ENCODE peak calls at places on chromosomes 5 and 9, in five cellular contexts. One of them, this sample, is unnamed. For H3K4me1, the result is how much of the 10 kb centered on the place peaks cover.

GRCh38 chr9:93171261-93171660 is 12.7 kb upstream of the WNK2 start:
- DNase-seq in GM12878: no peak
- DNase-seq in HepG2: no peak
- DNase-seq in K562: peak
- DNase-seq in H1: no peak
- DNase-seq in this sample: no peak

GRCh38 chr5:61817472-61818326 is 485.6 kb downstream of the ZSWIM6 start:
- DNase-seq in GM12878: no peak
- DNase-seq in HepG2: peak
- DNase-seq in K562: peak
- DNase-seq in H1: no peak
- DNase-seq in this sample: peak

GRCh38 chr9:38423939-38424843 is at the start of gene IGFBPL1:
- DNase-seq in GM12878: no peak
- DNase-seq in HepG2: no peak
- DNase-seq in K562: no peak
- DNase-seq in H1: peak
- DNase-seq in this sample: peak

GRCh38 chr9:32545884-32546283 is 6.2 kb upstream of the SMIM27 start:
- DNase-seq in GM12878: no peak
- DNase-seq in HepG2: no peak
- DNase-seq in K562: no peak
- DNase-seq in H1: no peak
- DNase-seq in this sample: no peak

GRCh38 chr9:79616013-79616412 is 44.2 kb downstream of the TLE4 start:
- DNase-seq in GM12878: no peak
- DNase-seq in HepG2: no peak
- DNase-seq in K562: no peak
- DNase-seq in H1: no peak
- DNase-seq in this sample: no peak

GRCh38 chr9:135478858-135479468 is 619 bp upstream of the PPP1R26 start:
- DNase-seq in GM12878: no peak
- DNase-seq in HepG2: peak
- DNase-seq in K562: peak
- DNase-seq in H1: peak
- DNase-seq in this sample: peak

GRCh38 chr5:2123874-2124273 is 241.1 kb upstream of the IRX4 start:
- DNase-seq in GM12878: no peak
- DNase-seq in HepG2: no peak
- DNase-seq in K562: no peak
- DNase-seq in H1: no peak
- DNase-seq in this sample: no peak

GRCh38 chr5:132761321-132762240 is 14.4 kb downstream of the CCNI2 start:
- DNase-seq in GM12878: no peak
- DNase-seq in HepG2: no peak
- DNase-seq in K562: no peak
- DNase-seq in H1: no peak
- DNase-seq in this sample: no peak

GRCh38 chr9:14373319-14373632 is 59.3 kb upstream of the NFIB start:
- DNase-seq in GM12878: no peak
- DNase-seq in HepG2: no peak
- DNase-seq in K562: no peak
- DNase-seq in H1: no peak
- DNase-seq in this sample: no peak

GRCh38 chr9:127720031-127720864 is 4.4 kb downstream of the TTC16 start:
- DNase-seq in GM12878: no peak
- DNase-seq in HepG2: no peak
- DNase-seq in K562: no peak
- DNase-seq in H1: no peak
- DNase-seq in this sample: no peak

GRCh38 chr9:97518909-97519307 is 17.4 kb downstream of the TMOD1 start:
- DNase-seq in GM12878: no peak
- DNase-seq in HepG2: no peak
- DNase-seq in K562: peak
- DNase-seq in H1: no peak
- DNase-seq in this sample: no peak

GRCh38 chr5:58077387-58077786 is 382.5 kb downstream of the PLK2 start:
- DNase-seq in GM12878: no peak
- DNase-seq in HepG2: no peak
- DNase-seq in K562: no peak
- DNase-seq in H1: no peak
- DNase-seq in this sample: no peak

GRCh38 chr9:88746744-88747398 is 211.9 kb downstream of the NXNL2 start:
- DNase-seq in GM12878: no peak
- DNase-seq in HepG2: no peak
- DNase-seq in K562: no peak
- DNase-seq in H1: no peak
- DNase-seq in this sample: no peak

GRCh38 chr5:56233230-56233629 is at the start of gene ANKRD55:
- DNase-seq in GM12878: no peak
- DNase-seq in HepG2: no peak
- DNase-seq in K562: no peak
- DNase-seq in H1: no peak
- DNase-seq in this sample: peak

GRCh38 chr5:136057401-136057951 is 28.7 kb downstream of the TGFBI start:
- DNase-seq in GM12878: no peak
- DNase-seq in HepG2: no peak
- DNase-seq in K562: no peak
- DNase-seq in H1: no peak
- DNase-seq in this sample: no peak

GRCh38 chr5:37834542-37835399 is 5.1 kb downstream of the GDNF start:
- DNase-seq in GM12878: no peak
- DNase-seq in HepG2: no peak
- DNase-seq in K562: no peak
- DNase-seq in H1: peak
- DNase-seq in this sample: peak

GRCh38 chr5:4797445-4797844 is 342.7 kb upstream of the ADAMTS16 start:
- DNase-seq in GM12878: no peak
- DNase-seq in HepG2: no peak
- DNase-seq in K562: no peak
- DNase-seq in H1: no peak
- DNase-seq in this sample: no peak

GRCh38 chr5:111963555-111963954 is 206.6 kb upstream of the NREP start:
- DNase-seq in GM12878: no peak
- DNase-seq in HepG2: no peak
- DNase-seq in K562: no peak
- DNase-seq in H1: no peak
- DNase-seq in this sample: no peak

GRCh38 chr5:111961867-111962266 is 204.9 kb upstream of the NREP start:
- DNase-seq in GM12878: no peak
- DNase-seq in HepG2: no peak
- DNase-seq in K562: no peak
- DNase-seq in H1: no peak
- DNase-seq in this sample: no peak

GRCh38 chr5:111962906-111963305 is 205.9 kb upstream of the NREP start:
- DNase-seq in GM12878: no peak
- DNase-seq in HepG2: no peak
- DNase-seq in K562: no peak
- DNase-seq in H1: no peak
- DNase-seq in this sample: no peak

GRCh38 chr5:111966290-111966689 is 209.3 kb upstream of the NREP start:
- DNase-seq in GM12878: no peak
- DNase-seq in HepG2: no peak
- DNase-seq in K562: no peak
- DNase-seq in H1: no peak
- DNase-seq in this sample: no peak

DNA sequence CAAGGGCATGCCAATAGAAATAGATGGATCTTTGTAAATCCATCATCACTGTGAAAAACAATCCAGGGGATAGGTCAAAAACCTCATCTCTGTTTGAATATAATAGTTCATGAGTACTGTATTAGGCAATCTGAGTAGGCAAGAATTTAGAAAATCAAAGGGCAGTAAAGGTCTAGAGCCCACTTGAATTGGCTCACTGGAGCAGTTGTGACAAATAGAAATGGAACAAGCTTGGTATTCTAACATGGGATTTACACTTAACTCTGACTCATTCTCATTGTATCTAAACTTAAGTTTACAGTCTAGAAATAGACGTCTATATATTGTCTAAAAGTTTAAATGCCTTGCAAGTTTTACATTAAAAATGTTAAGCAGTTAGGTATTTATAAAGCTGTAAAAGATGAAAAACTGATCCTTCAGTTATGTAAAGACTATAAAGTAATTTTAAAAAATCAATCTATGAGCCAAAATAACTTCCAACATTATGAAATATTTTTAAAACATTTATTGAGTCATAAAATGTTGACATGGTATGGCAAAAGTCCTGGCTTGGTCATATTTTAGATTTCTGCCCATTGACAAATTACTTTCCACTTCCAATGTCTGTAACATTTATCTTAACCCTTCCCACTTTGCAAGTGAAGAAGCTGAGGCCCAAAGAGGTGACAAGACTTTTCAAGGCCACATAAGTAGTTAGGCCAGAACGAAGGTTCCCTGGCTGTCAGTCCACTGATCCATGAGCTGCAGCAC is 203.6 kb upstream of the NREP start:
- DNase-seq in GM12878: no peak
- DNase-seq in HepG2: no peak
- DNase-seq in K562: no peak
- DNase-seq in H1: no peak
- DNase-seq in this sample: no peak
- TF ChIP-seq RFX5 in GM12878: no peak
- TF ChIP-seq RFX5 in HepG2: no peak
- TF ChIP-seq RFX5 in K562: no peak
- TF ChIP-seq RFX5 in H1: no peak
- TF ChIP-seq RFX5 in this sample: no peak

GRCh38 chr5:180472269-180472668 is 21.9 kb upstream of the CNOT6 start:
- DNase-seq in GM12878: no peak
- DNase-seq in HepG2: no peak
- DNase-seq in K562: no peak
- DNase-seq in H1: no peak
- DNase-seq in this sample: no peak
- H3K4me1 ChIP-seq in GM12878: under half
- H3K4me1 ChIP-seq in HepG2: under half
- H3K4me1 ChIP-seq in K562: under half
- H3K4me1 ChIP-seq in H1: under half
- H3K4me1 ChIP-seq in this sample: under half

GRCh38 chr5:134125195-134126015 is 10.9 kb downstream of the TCF7 start:
- DNase-seq in GM12878: no peak
- DNase-seq in HepG2: no peak
- DNase-seq in K562: no peak
- DNase-seq in H1: no peak
- DNase-seq in this sample: peak
- TF ChIP-seq GABPA in GM12878: no peak
- TF ChIP-seq GABPA in HepG2: no peak
- TF ChIP-seq GABPA in K562: no peak
- TF ChIP-seq GABPA in H1: no peak
- TF ChIP-seq GABPA in this sample: no peak

DNA sequence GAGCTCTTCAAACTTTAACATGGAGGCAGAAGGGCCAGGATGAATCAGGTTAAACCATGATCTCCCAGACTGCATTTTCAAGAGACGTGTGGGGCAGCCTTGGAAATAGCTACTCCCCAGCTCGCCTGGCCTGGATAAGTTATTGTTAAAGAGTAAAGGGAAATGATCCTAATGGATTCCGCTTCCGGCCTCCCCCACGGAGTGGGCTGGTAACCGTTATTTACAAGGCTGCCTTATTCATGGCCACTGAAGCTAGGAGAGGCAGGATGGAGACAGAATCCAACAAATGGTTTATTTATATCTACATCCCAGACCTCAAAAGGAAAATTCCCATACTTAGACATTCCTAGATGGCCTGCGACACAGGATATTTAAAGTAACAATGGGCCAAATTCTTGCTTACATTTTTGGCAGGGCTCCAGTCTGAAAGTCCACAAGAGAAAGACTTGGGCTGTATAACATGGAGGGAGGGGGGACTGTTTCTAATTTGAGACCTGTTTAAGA is 27.9 kb downstream of the SPRY4 start:
- DNase-seq in GM12878: no peak
- DNase-seq in HepG2: peak
- DNase-seq in K562: no peak
- DNase-seq in H1: no peak
- DNase-seq in this sample: no peak
- TF ChIP-seq RFX5 in GM12878: no peak
- TF ChIP-seq RFX5 in HepG2: no peak
- TF ChIP-seq RFX5 in K562: no peak
- TF ChIP-seq RFX5 in H1: no peak
- TF ChIP-seq RFX5 in this sample: no peak

DNA sequence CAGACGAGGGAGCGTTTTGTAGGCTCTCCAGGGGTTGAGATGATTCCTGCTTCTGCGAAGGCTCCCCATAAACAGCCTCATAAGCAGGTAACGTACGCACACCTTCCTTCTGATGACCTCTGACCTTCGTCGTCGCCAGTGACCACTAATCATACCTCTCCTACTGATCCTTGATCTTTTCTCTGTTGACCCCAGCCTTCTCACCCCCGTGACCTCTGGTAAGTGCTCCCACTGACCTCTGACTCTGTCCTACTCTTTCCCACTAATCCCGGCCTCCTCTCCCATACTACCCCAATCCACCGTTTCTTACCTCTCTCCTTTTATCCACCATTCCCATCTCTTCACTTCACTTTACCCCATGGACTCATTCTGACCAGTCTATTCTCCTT is 356 bp downstream of the DNAI1 start:
- DNase-seq in GM12878: no peak
- DNase-seq in HepG2: no peak
- DNase-seq in K562: no peak
- DNase-seq in H1: no peak
- DNase-seq in this sample: no peak
- H3K4me1 ChIP-seq in GM12878: under half
- H3K4me1 ChIP-seq in HepG2: under half
- H3K4me1 ChIP-seq in K562: under half
- H3K4me1 ChIP-seq in H1: under half
- H3K4me1 ChIP-seq in this sample: under half

GRCh38 chr9:87277346-87277745 is 220.3 kb upstream of the DAPK1 start:
- DNase-seq in GM12878: no peak
- DNase-seq in HepG2: no peak
- DNase-seq in K562: no peak
- DNase-seq in H1: no peak
- DNase-seq in this sample: no peak
- TF ChIP-seq GABPA in GM12878: no peak
- TF ChIP-seq GABPA in HepG2: no peak
- TF ChIP-seq GABPA in K562: no peak
- TF ChIP-seq GABPA in H1: no peak
- TF ChIP-seq GABPA in this sample: no peak